ENCODE peak calls at places on chromosome 5, in nine cellular contexts. One of them, this sample, is unnamed.

GRCh38 chr5:170945275-170945674 is 83.5 kb downstream of the RANBP17 start:
- DNase-seq in GM18507: no peak
- DNase-seq in choroid plexus epithelial cell: no peak
- DNase-seq in GM23338: no peak
- DNase-seq in GM13976: no peak
- DNase-seq in NCI-H446 treated with DMSO at 0.1 percent for 48 hours: no peak
- DNase-seq in GM06990: no peak
- DNase-seq in NCI-H2081 treated with DMSO at 0.1 percent for 48 hours: peak
- DNase-seq in left ventricle myocardium inferior: no peak
- DNase-seq in this sample: no peak

GRCh38 chr5:35671516-35671915 is 53.9 kb downstream of the SPEF2 start:
- DNase-seq in choroid plexus epithelial cell: peak
- DNase-seq in left ventricle myocardium inferior: no peak
- DNase-seq in GM13976: no peak
- DNase-seq in GM23338: no peak
- DNase-seq in GM06990: no peak
- DNase-seq in NCI-H2081 treated with DMSO at 0.1 percent for 48 hours: no peak
- DNase-seq in GM18507: no peak
- DNase-seq in NCI-H446 treated with DMSO at 0.1 percent for 48 hours: no peak
- DNase-seq in this sample: no peak

GRCh38 chr5:172078726-172079345 is 72.4 kb upstream of the FBXW11 start:
- DNase-seq in choroid plexus epithelial cell: peak
- DNase-seq in GM23338: no peak
- DNase-seq in NCI-H2081 treated with DMSO at 0.1 percent for 48 hours: no peak
- DNase-seq in GM18507: no peak
- DNase-seq in GM06990: no peak
- DNase-seq in NCI-H446 treated with DMSO at 0.1 percent for 48 hours: no peak
- DNase-seq in left ventricle myocardium inferior: peak
- DNase-seq in GM13976: no peak
- DNase-seq in this sample: no peak

GRCh38 chr5:122153774-122154173 is 24.4 kb downstream of the ZNF474 start:
- DNase-seq in GM06990: no peak
- DNase-seq in GM13976: no peak
- DNase-seq in GM18507: no peak
- DNase-seq in NCI-H446 treated with DMSO at 0.1 percent for 48 hours: no peak
- DNase-seq in left ventricle myocardium inferior: no peak
- DNase-seq in GM23338: no peak
- DNase-seq in choroid plexus epithelial cell: no peak
- DNase-seq in NCI-H2081 treated with DMSO at 0.1 percent for 48 hours: no peak
- DNase-seq in this sample: no peak

GRCh38 chr5:154850255-154851062 is at the start of gene FAXDC2:
- DNase-seq in NCI-H446 treated with DMSO at 0.1 percent for 48 hours: no peak
- DNase-seq in GM18507: no peak
- DNase-seq in GM23338: peak
- DNase-seq in NCI-H2081 treated with DMSO at 0.1 percent for 48 hours: no peak
- DNase-seq in choroid plexus epithelial cell: peak
- DNase-seq in GM13976: peak
- DNase-seq in GM06990: no peak
- DNase-seq in left ventricle myocardium inferior: peak
- DNase-seq in this sample: peak

GRCh38 chr5:137344723-137345322 is 154.3 kb downstream of the SPOCK1 start:
- DNase-seq in GM23338: peak
- DNase-seq in choroid plexus epithelial cell: peak
- DNase-seq in left ventricle myocardium inferior: no peak
- DNase-seq in NCI-H2081 treated with DMSO at 0.1 percent for 48 hours: no peak
- DNase-seq in GM13976: peak
- DNase-seq in GM06990: no peak
- DNase-seq in GM18507: no peak
- DNase-seq in NCI-H446 treated with DMSO at 0.1 percent for 48 hours: peak
- DNase-seq in this sample: no peak

GRCh38 chr5:139415221-139415861 is 11.5 kb upstream of the SPATA24 start:
- DNase-seq in choroid plexus epithelial cell: no peak
- DNase-seq in left ventricle myocardium inferior: peak
- DNase-seq in NCI-H446 treated with DMSO at 0.1 percent for 48 hours: peak
- DNase-seq in GM13976: no peak
- DNase-seq in GM06990: no peak
- DNase-seq in GM18507: no peak
- DNase-seq in GM23338: no peak
- DNase-seq in NCI-H2081 treated with DMSO at 0.1 percent for 48 hours: peak
- DNase-seq in this sample: no peak

GRCh38 chr5:126097881-126098280 is 325.3 kb upstream of the GRAMD2B start:
- DNase-seq in GM06990: no peak
- DNase-seq in NCI-H446 treated with DMSO at 0.1 percent for 48 hours: no peak
- DNase-seq in GM13976: no peak
- DNase-seq in GM18507: no peak
- DNase-seq in GM23338: no peak
- DNase-seq in left ventricle myocardium inferior: no peak
- DNase-seq in NCI-H2081 treated with DMSO at 0.1 percent for 48 hours: no peak
- DNase-seq in choroid plexus epithelial cell: no peak
- DNase-seq in this sample: no peak

GRCh38 chr5:169652057-169652456 is 15.0 kb downstream of the DOCK2 start:
- DNase-seq in choroid plexus epithelial cell: no peak
- DNase-seq in GM18507: no peak
- DNase-seq in NCI-H446 treated with DMSO at 0.1 percent for 48 hours: no peak
- DNase-seq in left ventricle myocardium inferior: peak
- DNase-seq in GM06990: no peak
- DNase-seq in GM23338: no peak
- DNase-seq in GM13976: no peak
- DNase-seq in NCI-H2081 treated with DMSO at 0.1 percent for 48 hours: no peak
- DNase-seq in this sample: no peak

GRCh38 chr5:113044776-113045175 is 68.2 kb downstream of the DCP2 start:
- DNase-seq in NCI-H2081 treated with DMSO at 0.1 percent for 48 hours: no peak
- DNase-seq in NCI-H446 treated with DMSO at 0.1 percent for 48 hours: no peak
- DNase-seq in GM13976: no peak
- DNase-seq in choroid plexus epithelial cell: no peak
- DNase-seq in GM18507: no peak
- DNase-seq in left ventricle myocardium inferior: no peak
- DNase-seq in GM06990: no peak
- DNase-seq in GM23338: no peak
- DNase-seq in this sample: no peak

GRCh38 chr5:51389326-51389581 is 6.0 kb downstream of the ISL1 start:
- DNase-seq in NCI-H446 treated with DMSO at 0.1 percent for 48 hours: no peak
- DNase-seq in GM06990: no peak
- DNase-seq in GM18507: no peak
- DNase-seq in choroid plexus epithelial cell: no peak
- DNase-seq in GM13976: no peak
- DNase-seq in GM23338: peak
- DNase-seq in NCI-H2081 treated with DMSO at 0.1 percent for 48 hours: no peak
- DNase-seq in left ventricle myocardium inferior: no peak
- DNase-seq in this sample: no peak